ENCODE peak calls at places on chromosome 7, in eight cellular contexts. R is Calu3, J is neural crest cell, I is astrocyte of the spinal cord, N is ovary, M is AG10803, A is H9, D is cardiac fibroblast. S is an unnamed sample.

GRCh38 chr7:121531175-121532070 is 135.3 kb upstream of the FAM3C start:
- DNase-seq in R (no peak), J (no peak), A (no peak), I (no peak), D (peak), M (no peak), N (no peak), S (no peak)

GRCh38 chr7:99224263-99224947 is 16.5 kb upstream of the KPNA7 start:
- DNase-seq in D (peak), M (peak), R (peak), I (peak), N (no peak), A (no peak), J (no peak), S (no peak)

GRCh38 chr7:67716729-67717128 is 720.1 kb downstream of the TYW1 start:
- DNase-seq in M (no peak), D (no peak), A (no peak), J (no peak), N (no peak), R (no peak), I (no peak), S (no peak)

GRCh38 chr7:25026156-25026555 is 46.2 kb upstream of the OSBPL3 start:
- DNase-seq in D (no peak), N (no peak), J (no peak), R (no peak), I (no peak), A (peak), M (no peak), S (no peak)

GRCh38 chr7:113086431-113086888 is at the start of gene GPR85:
- DNase-seq in I (peak), N (peak), D (peak), J (peak), M (peak), R (peak), A (peak), S (no peak)

GRCh38 chr7:134627109-134627774 is 19.4 kb upstream of the BPGM start:
- DNase-seq in R (no peak), M (no peak), A (no peak), I (no peak), J (no peak), D (no peak), N (no peak), S (no peak)

GRCh38 chr7:51451751-51452465 is 135.3 kb upstream of the COBL start:
- DNase-seq in A (peak), D (no peak), I (no peak), R (peak), M (no peak), J (peak), N (no peak), S (no peak)

GRCh38 chr7:141263508-141263907 is 189.6 kb downstream of the TMEM178B start:
- DNase-seq in J (no peak), N (no peak), D (no peak), I (no peak), A (no peak), M (no peak), R (no peak), S (no peak)

GRCh38 chr7:20327047-20327446 is 3.7 kb upstream of the ITGB8 start:
- DNase-seq in A (no peak), I (peak), R (no peak), M (peak), N (no peak), D (peak), J (no peak), S (no peak)

GRCh38 chr7:46814516-46815250 is 767.2 kb downstream of the TNS3 start:
- DNase-seq in I (no peak), M (peak), J (no peak), R (no peak), A (no peak), N (no peak), D (peak), S (no peak)

GRCh38 chr7:46809886-46810285 is 772.0 kb downstream of the TNS3 start:
- DNase-seq in N (no peak), I (no peak), M (no peak), R (no peak), J (no peak), D (no peak), A (no peak), S (no peak)

GRCh38 chr7:46812047-46812672 is 769.8 kb downstream of the TNS3 start:
- DNase-seq in M (peak), R (no peak), N (no peak), A (no peak), J (no peak), I (no peak), D (peak), S (no peak)

GRCh38 chr7:46811529-46811928 is 770.4 kb downstream of the TNS3 start:
- DNase-seq in A (no peak), R (no peak), M (peak), I (peak), J (no peak), N (peak), D (peak), S (peak)

GRCh38 chr7:46810986-46811385 is 770.9 kb downstream of the TNS3 start:
- DNase-seq in N (no peak), D (no peak), J (no peak), A (no peak), R (no peak), M (peak), I (no peak), S (no peak)
- TF ChIP-seq CTCF in N (no peak), D (no peak), J (no peak), A (no peak), R (no peak), M (no peak), I (no peak), S (no peak)

GRCh38 chr7:36311539-36311938 is 78.1 kb upstream of the ANLN start:
- DNase-seq in D (no peak), R (no peak), M (no peak), J (no peak), N (no peak), A (no peak), I (no peak), S (peak)

GRCh38 chr7:36312064-36312914 is 77.4 kb upstream of the ANLN start:
- DNase-seq in R (peak), D (no peak), A (peak), J (no peak), I (no peak), N (no peak), M (no peak), S (peak)

GRCh38 chr7:36314491-36314890 is 75.2 kb upstream of the ANLN start:
- DNase-seq in J (no peak), D (no peak), R (no peak), N (no peak), M (no peak), A (no peak), I (no peak), S (peak)

GRCh38 chr7:36313607-36314006 is 76.1 kb upstream of the ANLN start:
- DNase-seq in R (no peak), J (no peak), N (no peak), D (no peak), M (no peak), A (no peak), I (no peak), S (peak)

DNA sequence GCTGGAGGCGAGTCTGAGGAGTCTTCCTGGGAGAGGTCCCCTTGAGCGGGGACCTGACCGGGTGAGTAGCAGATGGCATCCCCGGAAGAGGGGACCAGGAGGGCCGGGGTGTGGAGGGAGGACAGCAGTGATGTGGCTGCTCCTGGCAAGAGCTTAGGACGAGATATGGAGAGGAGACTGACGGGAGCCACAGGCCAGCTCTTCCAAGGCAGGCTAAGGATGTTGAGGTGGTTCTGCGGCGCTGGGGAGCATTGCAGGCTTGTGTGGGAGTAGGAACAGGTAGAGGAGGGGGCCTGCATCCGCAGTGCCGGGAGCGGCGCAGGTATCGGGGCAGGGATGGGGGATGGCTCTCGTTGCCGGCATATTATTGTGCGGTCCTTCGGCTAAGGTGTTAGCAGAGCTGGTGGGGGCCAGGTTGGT is 76.7 kb upstream of the ANLN start:
- DNase-seq in M (no peak), J (no peak), A (no peak), I (no peak), N (no peak), D (no peak), R (no peak), S (peak)
- TF ChIP-seq CTCF in M (no peak), J (no peak), A (no peak), I (no peak), N (no peak), D (no peak), R (peak), S (no peak)

GRCh38 chr7:81260152-81260551 is 341.3 kb upstream of the SEMA3C start:
- DNase-seq in M (no peak), N (no peak), J (no peak), R (no peak), A (no peak), I (no peak), D (no peak), S (no peak)

DNA sequence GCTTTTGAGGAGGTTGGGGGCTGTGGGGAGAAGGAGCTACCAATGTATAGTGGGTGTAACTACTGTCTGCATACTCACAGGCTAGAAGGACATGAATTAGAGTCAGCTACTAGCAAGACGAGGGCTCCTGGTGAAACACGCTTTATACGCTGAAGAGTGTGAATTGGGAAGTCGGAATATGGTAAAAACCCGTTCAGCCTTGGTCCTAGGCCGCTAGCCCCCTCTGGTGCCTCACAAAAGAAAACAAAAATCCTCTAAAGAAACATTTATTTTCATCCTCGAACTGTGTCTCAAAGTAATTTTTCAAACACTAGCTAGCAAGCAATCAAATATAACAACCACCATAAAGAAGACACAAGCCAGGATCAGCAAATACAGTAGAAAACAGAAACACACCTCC is 338.1 kb upstream of the SEMA3C start:
- DNase-seq in I (no peak), M (peak), N (no peak), A (no peak), J (peak), R (no peak), D (peak), S (no peak)
- TF ChIP-seq CTCF in I (peak), M (peak), N (no peak), A (peak), J (peak), R (no peak), D (peak), S (peak)

DNA sequence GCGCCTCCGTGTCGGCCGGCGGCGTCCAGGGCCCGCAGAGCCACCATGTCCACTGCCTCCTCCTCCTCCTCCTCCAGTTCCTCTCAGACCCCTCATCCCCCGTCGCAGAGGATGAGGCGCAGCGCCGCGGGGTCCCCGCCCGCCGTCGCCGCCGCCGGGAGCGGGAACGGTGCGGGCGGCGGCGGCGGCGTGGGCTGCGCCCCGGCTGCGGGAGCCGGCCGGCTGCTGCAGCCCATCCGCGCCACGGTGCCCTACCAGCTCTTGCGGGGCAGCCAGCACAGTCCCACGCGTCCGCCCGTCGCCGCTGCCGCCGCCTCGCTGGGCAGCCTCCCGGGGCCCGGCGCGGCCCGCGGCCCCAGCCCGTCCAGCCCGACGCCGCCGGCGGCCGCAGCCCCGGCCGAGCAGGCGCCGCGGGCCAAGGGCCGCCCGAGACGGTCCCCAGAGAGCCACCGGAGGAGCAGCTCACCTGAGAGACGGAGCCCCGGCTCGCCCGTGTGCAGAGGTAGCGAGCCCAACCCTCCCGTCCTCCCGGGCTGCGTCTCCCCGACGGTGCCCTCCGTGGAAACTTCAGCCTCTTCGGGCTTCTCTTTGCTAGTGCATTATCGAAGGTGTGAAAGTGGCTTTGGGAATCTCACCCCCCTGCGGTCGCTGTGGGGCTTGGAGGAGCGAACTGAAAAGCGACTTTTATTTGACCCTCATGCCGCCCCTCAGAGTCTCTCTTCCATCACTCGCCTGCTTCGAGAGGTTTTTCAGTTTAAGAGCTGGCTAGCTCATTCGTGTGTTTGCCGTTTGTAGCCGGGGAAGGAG is 913 bp downstream of the GLCCI1 start:
- DNase-seq in A (peak), D (peak), N (peak), I (peak), M (peak), J (peak), R (peak), S (peak)
- TF ChIP-seq CTCF in A (no peak), D (no peak), N (no peak), I (peak), M (peak), J (peak), R (no peak), S (peak)

GRCh38 chr7:2709553-2710165 is 21.7 kb downstream of the AMZ1 start:
- DNase-seq in I (peak), M (peak), N (peak), R (peak), D (peak), J (peak), A (peak), S (no peak)
- TF ChIP-seq CTCF in I (peak), M (peak), N (peak), R (peak), D (peak), J (peak), A (peak), S (peak)

GRCh38 chr7:127346575-127347256 is 45.8 kb downstream of the ZNF800 start:
- DNase-seq in M (no peak), D (no peak), A (no peak), J (no peak), I (no peak), N (peak), R (no peak), S (no peak)
- TF ChIP-seq CTCF in M (no peak), D (no peak), A (no peak), J (no peak), I (no peak), N (no peak), R (no peak), S (no peak)

GRCh38 chr7:81715984-81716588 is 53.8 kb downstream of the HGF start:
- DNase-seq in A (no peak), D (peak), R (peak), M (peak), I (peak), J (no peak), N (no peak), S (no peak)
- TF ChIP-seq CTCF in A (peak), D (peak), R (peak), M (peak), I (peak), J (peak), N (no peak), S (peak)